ENCODE peak calls at places on chromosomes 4 and X, in five cellular contexts. One of them, this sample, is unnamed.
A peak's percentile ranks its signal among the peaks of the same experiment; 100 is the strongest.

GRCh38 chr4:102037566-102037965 is 247.0 kb downstream of the BANK1 start:
- DNase-seq in stomach: no peak
- DNase-seq in neuronal stem cell: no peak
- DNase-seq in transverse colon: no peak
- DNase-seq in gastrocnemius medialis: no peak
- DNase-seq in this sample: no peak

GRCh38 chr4:82746705-82747567 is 51.7 kb downstream of the SCD5 start:
- DNase-seq in stomach: no peak
- DNase-seq in neuronal stem cell: no peak
- DNase-seq in transverse colon: no peak
- DNase-seq in gastrocnemius medialis: no peak
- DNase-seq in this sample: no peak

GRCh38 chr4:65983062-65983461 is 312.8 kb upstream of the EPHA5 start:
- DNase-seq in stomach: no peak
- DNase-seq in neuronal stem cell: no peak
- DNase-seq in transverse colon: no peak
- DNase-seq in gastrocnemius medialis: no peak
- DNase-seq in this sample: no peak

GRCh38 chr4:152556283-152556682 is 20.4 kb upstream of the FBXW7 start:
- DNase-seq in stomach: no peak
- DNase-seq in neuronal stem cell: no peak
- DNase-seq in transverse colon: no peak
- DNase-seq in gastrocnemius medialis: no peak
- DNase-seq in this sample: no peak

GRCh38 chr4:188282620-188283232 is 143.5 kb downstream of the TRIML1 start:
- DNase-seq in stomach: no peak
- DNase-seq in neuronal stem cell: no peak
- DNase-seq in transverse colon: no peak
- DNase-seq in gastrocnemius medialis: no peak
- DNase-seq in this sample: no peak

GRCh38 chr4:112340048-112340447 is 42.9 kb downstream of the ALPK1 start:
- DNase-seq in stomach: no peak
- DNase-seq in neuronal stem cell: no peak
- DNase-seq in transverse colon: no peak
- DNase-seq in gastrocnemius medialis: no peak
- DNase-seq in this sample: no peak

GRCh38 chr4:104462647-104463046 is 32.0 kb downstream of the CXXC4 start:
- DNase-seq in stomach: no peak
- DNase-seq in neuronal stem cell: no peak
- DNase-seq in transverse colon: no peak
- DNase-seq in gastrocnemius medialis: no peak
- DNase-seq in this sample: no peak

GRCh38 chrX:155577682-155578081 is 35.1 kb downstream of the TMLHE start:
- DNase-seq in stomach: no peak
- DNase-seq in neuronal stem cell: no peak
- DNase-seq in transverse colon: no peak
- DNase-seq in gastrocnemius medialis: no peak
- DNase-seq in this sample: no peak

GRCh38 chr4:80452768-80453167 is 117.2 kb downstream of the CFAP299 start:
- DNase-seq in stomach: no peak
- DNase-seq in neuronal stem cell: no peak
- DNase-seq in transverse colon: no peak
- DNase-seq in gastrocnemius medialis: no peak
- DNase-seq in this sample: no peak

GRCh38 chr4:80452055-80452454 is 116.5 kb downstream of the CFAP299 start:
- DNase-seq in stomach: no peak
- DNase-seq in neuronal stem cell: no peak
- DNase-seq in transverse colon: no peak
- DNase-seq in gastrocnemius medialis: no peak
- DNase-seq in this sample: no peak

GRCh38 chr4:80454561-80454960 is 119.0 kb downstream of the CFAP299 start:
- DNase-seq in stomach: no peak
- DNase-seq in neuronal stem cell: no peak
- DNase-seq in transverse colon: no peak
- DNase-seq in gastrocnemius medialis: no peak
- DNase-seq in this sample: no peak

GRCh38 chr4:80459918-80460473 is 124.5 kb downstream of the CFAP299 start:
- DNase-seq in stomach: no peak
- DNase-seq in neuronal stem cell: no peak
- DNase-seq in transverse colon: no peak
- DNase-seq in gastrocnemius medialis: no peak
- DNase-seq in this sample: no peak

GRCh38 chr4:80454040-80454439 is 118.5 kb downstream of the CFAP299 start:
- DNase-seq in stomach: no peak
- DNase-seq in neuronal stem cell: no peak
- DNase-seq in transverse colon: no peak
- DNase-seq in gastrocnemius medialis: no peak
- DNase-seq in this sample: no peak
- H3K27ac ChIP-seq in stomach: no peak overlapping the region
- H3K27ac ChIP-seq in neuronal stem cell: no peak overlapping the region
- H3K27ac ChIP-seq in transverse colon: no peak overlapping the region
- H3K27ac ChIP-seq in gastrocnemius medialis: no peak overlapping the region
- H3K27ac ChIP-seq in this sample: no peak overlapping the region

GRCh38 chr4:140048419-140049022 is 105.5 kb downstream of the MAML3 start:
- DNase-seq in stomach: no peak
- DNase-seq in neuronal stem cell: no peak
- DNase-seq in transverse colon: no peak
- DNase-seq in gastrocnemius medialis: no peak
- DNase-seq in this sample: no peak

GRCh38 chr4:140049024-140049923 is 104.7 kb downstream of the MAML3 start:
- DNase-seq in stomach: peak; percentile 49
- DNase-seq in neuronal stem cell: peak; percentile 57
- DNase-seq in transverse colon: peak; percentile 64
- DNase-seq in gastrocnemius medialis: no peak
- DNase-seq in this sample: peak; percentile 11

GRCh38 chr4:140047781-140048180 is 106.2 kb downstream of the MAML3 start:
- DNase-seq in stomach: no peak
- DNase-seq in neuronal stem cell: no peak
- DNase-seq in transverse colon: no peak
- DNase-seq in gastrocnemius medialis: no peak
- DNase-seq in this sample: no peak

GRCh38 chr4:140052050-140052449 is 101.9 kb downstream of the MAML3 start:
- DNase-seq in stomach: peak; percentile 60
- DNase-seq in neuronal stem cell: no peak
- DNase-seq in transverse colon: peak; percentile 50
- DNase-seq in gastrocnemius medialis: no peak
- DNase-seq in this sample: no peak

DNA sequence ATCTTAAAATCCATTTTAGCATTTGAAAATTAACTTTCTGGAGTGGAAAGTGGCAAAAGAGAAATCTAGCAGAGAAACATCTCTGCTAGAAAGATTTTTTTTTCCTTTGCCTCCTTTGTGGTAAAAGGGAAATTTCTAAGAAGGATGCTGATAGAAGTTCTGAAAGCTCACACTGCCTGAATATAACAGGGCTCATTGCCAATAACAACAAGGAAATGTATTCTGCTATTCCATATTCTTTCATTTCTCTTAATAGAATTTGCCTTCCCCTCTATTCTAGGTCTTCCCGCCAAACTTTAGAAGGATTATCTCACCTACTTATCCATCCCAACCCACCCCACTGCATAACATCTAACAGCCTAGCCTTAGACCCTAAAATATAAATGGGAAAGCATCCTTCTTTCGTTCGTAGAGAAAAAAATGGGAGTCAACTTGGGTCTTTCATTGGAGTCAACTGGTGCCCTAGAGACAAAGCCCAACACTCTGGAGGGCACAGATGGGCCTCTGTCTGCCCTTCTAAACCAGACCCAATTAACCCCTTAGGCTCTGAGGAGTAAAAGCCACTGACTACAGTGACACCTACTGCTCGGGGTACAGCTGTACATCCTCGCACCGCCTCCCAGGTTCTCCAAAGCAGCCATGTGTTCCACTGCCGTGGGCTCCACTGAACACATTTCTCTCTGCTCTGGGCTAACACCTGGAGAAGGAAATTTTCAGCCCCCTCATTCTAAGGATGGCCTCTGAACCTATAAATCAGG is 103.9 kb downstream of the MAML3 start:
- DNase-seq in stomach: no peak
- DNase-seq in neuronal stem cell: no peak
- DNase-seq in transverse colon: no peak
- DNase-seq in gastrocnemius medialis: no peak
- DNase-seq in this sample: no peak
- H3K27ac ChIP-seq in stomach: peak overlapping the region; percentile 76
- H3K27ac ChIP-seq in neuronal stem cell: no peak overlapping the region
- H3K27ac ChIP-seq in transverse colon: peak overlapping the region; percentile 81
- H3K27ac ChIP-seq in gastrocnemius medialis: no peak overlapping the region
- H3K27ac ChIP-seq in this sample: no peak overlapping the region

GRCh38 chrX:13094374-13094773 is 50.0 kb upstream of the FAM9C start:
- DNase-seq in stomach: no peak
- DNase-seq in neuronal stem cell: no peak
- DNase-seq in transverse colon: no peak
- DNase-seq in gastrocnemius medialis: no peak
- DNase-seq in this sample: no peak
- H3K27ac ChIP-seq in stomach: peak overlapping the region; percentile 24
- H3K27ac ChIP-seq in neuronal stem cell: no peak overlapping the region
- H3K27ac ChIP-seq in transverse colon: peak overlapping the region; percentile 55
- H3K27ac ChIP-seq in gastrocnemius medialis: no peak overlapping the region
- H3K27ac ChIP-seq in this sample: no peak overlapping the region

DNA sequence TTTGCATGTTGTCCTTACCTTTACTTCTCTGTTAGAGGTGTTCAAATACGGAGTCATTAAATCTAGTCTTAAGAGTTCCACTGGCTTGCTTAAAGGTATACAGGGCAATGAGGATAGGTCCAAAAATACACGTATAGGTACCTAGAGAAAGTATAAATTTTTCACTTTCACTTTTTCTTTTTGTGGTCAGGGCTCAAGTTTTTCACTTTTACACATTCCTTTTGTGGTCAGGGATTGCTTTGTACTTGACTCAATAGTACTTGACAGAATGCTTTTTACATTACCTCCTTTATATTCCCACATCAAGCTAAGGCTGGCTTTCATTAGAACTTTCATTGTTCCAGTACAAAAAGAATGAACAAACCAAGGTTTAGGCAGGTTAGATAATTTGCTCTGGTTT is 21.7 kb downstream of the TMEM184C start:
- DNase-seq in stomach: no peak
- DNase-seq in neuronal stem cell: no peak
- DNase-seq in transverse colon: no peak
- DNase-seq in gastrocnemius medialis: no peak
- DNase-seq in this sample: no peak
- H3K27ac ChIP-seq in stomach: no peak overlapping the region
- H3K27ac ChIP-seq in neuronal stem cell: no peak overlapping the region
- H3K27ac ChIP-seq in transverse colon: no peak overlapping the region
- H3K27ac ChIP-seq in gastrocnemius medialis: no peak overlapping the region
- H3K27ac ChIP-seq in this sample: no peak overlapping the region